ENCODE peak calls at places on chromosomes 6 and 20, in nine cellular contexts. H is astrocyte of the spinal cord, Q is AG10803, E is fibroblast of pulmonary artery, J is posterior cingulate gyrus, D is skeletal muscle cell, K is bronchial epithelial cell, C is GM20000, I is NCI-H226. V is an unnamed sample.
A peak's percentile ranks its signal among the peaks of the same experiment; 100 is the strongest.

GRCh38 chr6:20180935-20181334 is 31.3 kb downstream of the MBOAT1 start:
- DNase-seq in H (no peak), Q (no peak), E (no peak), J (no peak), D (no peak), K (peak; percentile 20), C (peak; percentile 20), I (no peak), V (no peak)

GRCh38 chr20:916825-917224 is 691 bp upstream of the ANGPT4 start:
- DNase-seq in H (no peak), Q (no peak), E (no peak), J (no peak), D (no peak), K (no peak), C (no peak), I (no peak), V (no peak)

GRCh38 chr6:107447663-107448216 is 11.6 kb downstream of the PDSS2 start:
- DNase-seq in H (no peak), Q (no peak), E (no peak), J (no peak), D (no peak), K (no peak), C (no peak), I (no peak), V (no peak)

GRCh38 chr6:167797079-167797870 is 29.4 kb upstream of the AFDN start:
- DNase-seq in H (no peak), Q (no peak), E (no peak), J (no peak), D (no peak), K (no peak), C (no peak), I (no peak), V (peak; percentile 46)

GRCh38 chr6:42197574-42198362 is 3.0 kb upstream of the GUCA1B start:
- DNase-seq in H (peak; percentile 51), Q (peak; percentile 84), E (peak; percentile 89), J (no peak), D (peak; percentile 51), K (peak; percentile 43), C (no peak), I (peak; percentile 96), V (no peak)

GRCh38 chr6:151765444-151765886 is 42.0 kb upstream of the ESR1 start:
- DNase-seq in H (peak; percentile 90), Q (peak; percentile 89), E (peak; percentile 96), J (no peak), D (peak; percentile 68), K (peak; percentile 91), C (peak; percentile 59), I (peak; percentile 86), V (peak; percentile 79)

GRCh38 chr6:25172819-25173218 is 106.4 kb upstream of the CARMIL1 start:
- DNase-seq in H (peak; percentile 88), Q (peak; percentile 99), E (peak; percentile 93), J (no peak), D (peak; percentile 93), K (peak; percentile 47), C (no peak), I (peak; percentile 97), V (peak; percentile 67)

GRCh38 chr6:83431545-83432165 is 804 bp upstream of the ME1 start:
- DNase-seq in H (no peak), Q (no peak), E (no peak), J (no peak), D (no peak), K (peak; percentile 64), C (peak; percentile 13), I (no peak), V (peak; percentile 68)

GRCh38 chr6:32685603-32686002 is 19.1 kb upstream of the HLA-DQB1 start:
- DNase-seq in H (no peak), Q (peak; percentile 6), E (no peak), J (no peak), D (no peak), K (peak; percentile 39), C (peak; percentile 64), I (no peak), V (no peak)

GRCh38 chr6:134351615-134352474 is 33.9 kb upstream of the SGK1 start:
- DNase-seq in H (peak; percentile 22), Q (no peak), E (no peak), J (no peak), D (peak; percentile 67), K (no peak), C (no peak), I (no peak), V (no peak)

GRCh38 chr20:24164360-24164759 is 175.8 kb upstream of the GGTLC1 start:
- DNase-seq in H (peak; percentile 5), Q (no peak), E (peak; percentile 14), J (no peak), D (no peak), K (peak; percentile 22), C (no peak), I (no peak), V (no peak)

GRCh38 chr20:36085686-36086267 is 68.8 kb upstream of the EPB41L1 start:
- DNase-seq in H (peak; percentile 61), Q (peak; percentile 53), E (peak; percentile 35), J (no peak), D (no peak), K (peak; percentile 92), C (no peak), I (peak; percentile 76), V (peak; percentile 91)

GRCh38 chr6:84762220-84762940 is 2.0 kb downstream of the TBX18 start:
- DNase-seq in H (peak; percentile 66), Q (peak; percentile 64), E (peak; percentile 74), J (no peak), D (no peak), K (no peak), C (peak; percentile 34), I (peak; percentile 35), V (no peak)

V was measured in PC-9.